ENCODE peak calls at places on chromosomes 7 and 10, in ten cellular contexts. One of them, this sample, is unnamed.

GRCh38 chr10:124301736-124302135 is 117.0 kb downstream of the OAT start:
- DNase-seq in neural crest cell: no peak
- DNase-seq in lower lobe of right lung: no peak
- DNase-seq in heart left ventricle: no peak
- DNase-seq in AG04450: no peak
- DNase-seq in lower leg skin: peak; percentile 78
- DNase-seq in body of pancreas: no peak
- DNase-seq in fibroblast of the aortic adventitia: no peak
- DNase-seq in progenitor cell of endocrine pancreas: no peak
- DNase-seq in stomach: no peak
- DNase-seq in this sample: no peak

GRCh38 chr7:120996333-120996982 is 7.9 kb downstream of the CPED1 start:
- DNase-seq in neural crest cell: no peak
- DNase-seq in lower lobe of right lung: peak; percentile 48
- DNase-seq in heart left ventricle: peak; percentile 89
- DNase-seq in AG04450: peak; percentile 81
- DNase-seq in lower leg skin: peak; percentile 87
- DNase-seq in body of pancreas: peak; percentile 65
- DNase-seq in fibroblast of the aortic adventitia: peak; percentile 93
- DNase-seq in progenitor cell of endocrine pancreas: no peak
- DNase-seq in stomach: peak; percentile 75
- DNase-seq in this sample: peak; percentile 93

GRCh38 chr10:6473901-6474370 is 106.1 kb downstream of the PRKCQ start:
- DNase-seq in neural crest cell: no peak
- DNase-seq in lower lobe of right lung: no peak
- DNase-seq in heart left ventricle: no peak
- DNase-seq in AG04450: no peak
- DNase-seq in lower leg skin: no peak
- DNase-seq in body of pancreas: no peak
- DNase-seq in fibroblast of the aortic adventitia: peak; percentile 5
- DNase-seq in progenitor cell of endocrine pancreas: no peak
- DNase-seq in stomach: no peak
- DNase-seq in this sample: peak; percentile 25

GRCh38 chr7:69598487-69599148 is 343 bp downstream of the AUTS2 start:
- DNase-seq in neural crest cell: no peak
- DNase-seq in lower lobe of right lung: no peak
- DNase-seq in heart left ventricle: peak; percentile 24
- DNase-seq in AG04450: no peak
- DNase-seq in lower leg skin: peak; percentile 88
- DNase-seq in body of pancreas: peak; percentile 11
- DNase-seq in fibroblast of the aortic adventitia: no peak
- DNase-seq in progenitor cell of endocrine pancreas: no peak
- DNase-seq in stomach: no peak
- DNase-seq in this sample: no peak

GRCh38 chr7:102916426-102916825 is 3.6 kb downstream of the LRRC17 start:
- DNase-seq in neural crest cell: no peak
- DNase-seq in lower lobe of right lung: no peak
- DNase-seq in heart left ventricle: no peak
- DNase-seq in AG04450: peak; percentile 36
- DNase-seq in lower leg skin: no peak
- DNase-seq in body of pancreas: no peak
- DNase-seq in fibroblast of the aortic adventitia: peak; percentile 87
- DNase-seq in progenitor cell of endocrine pancreas: no peak
- DNase-seq in stomach: no peak
- DNase-seq in this sample: peak; percentile 74

GRCh38 chr7:74294191-74294998 is 5.2 kb downstream of the CLIP2 start:
- DNase-seq in neural crest cell: no peak
- DNase-seq in lower lobe of right lung: no peak
- DNase-seq in heart left ventricle: peak; percentile 66
- DNase-seq in AG04450: no peak
- DNase-seq in lower leg skin: no peak
- DNase-seq in body of pancreas: peak; percentile 81
- DNase-seq in fibroblast of the aortic adventitia: peak; percentile 69
- DNase-seq in progenitor cell of endocrine pancreas: no peak
- DNase-seq in stomach: no peak
- DNase-seq in this sample: no peak

GRCh38 chr7:13920053-13920697 is 69.3 kb downstream of the ETV1 start:
- DNase-seq in neural crest cell: peak; percentile 65
- DNase-seq in lower lobe of right lung: no peak
- DNase-seq in heart left ventricle: peak; percentile 37
- DNase-seq in AG04450: peak; percentile 100
- DNase-seq in lower leg skin: no peak
- DNase-seq in body of pancreas: no peak
- DNase-seq in fibroblast of the aortic adventitia: peak; percentile 97
- DNase-seq in progenitor cell of endocrine pancreas: peak; percentile 43
- DNase-seq in stomach: no peak
- DNase-seq in this sample: peak; percentile 96

GRCh38 chr10:56360583-56360966 is 484 bp downstream of the ZWINT start:
- DNase-seq in neural crest cell: no peak
- DNase-seq in lower lobe of right lung: no peak
- DNase-seq in heart left ventricle: no peak
- DNase-seq in AG04450: no peak
- DNase-seq in lower leg skin: no peak
- DNase-seq in body of pancreas: no peak
- DNase-seq in fibroblast of the aortic adventitia: no peak
- DNase-seq in progenitor cell of endocrine pancreas: no peak
- DNase-seq in stomach: no peak
- DNase-seq in this sample: no peak

GRCh38 chr7:123548406-123548805 is 9.2 kb downstream of the NDUFA5 start:
- DNase-seq in neural crest cell: no peak
- DNase-seq in lower lobe of right lung: no peak
- DNase-seq in heart left ventricle: no peak
- DNase-seq in AG04450: no peak
- DNase-seq in lower leg skin: no peak
- DNase-seq in body of pancreas: no peak
- DNase-seq in fibroblast of the aortic adventitia: no peak
- DNase-seq in progenitor cell of endocrine pancreas: no peak
- DNase-seq in stomach: no peak
- DNase-seq in this sample: no peak

GRCh38 chr10:4885142-4885541 is 59.1 kb downstream of the AKR1E2 start:
- DNase-seq in neural crest cell: no peak
- DNase-seq in lower lobe of right lung: no peak
- DNase-seq in heart left ventricle: no peak
- DNase-seq in AG04450: no peak
- DNase-seq in lower leg skin: no peak
- DNase-seq in body of pancreas: no peak
- DNase-seq in fibroblast of the aortic adventitia: no peak
- DNase-seq in progenitor cell of endocrine pancreas: no peak
- DNase-seq in stomach: no peak
- DNase-seq in this sample: no peak

GRCh38 chr10:17669185-17669872 is 25.4 kb downstream of the STAM start:
- DNase-seq in neural crest cell: no peak
- DNase-seq in lower lobe of right lung: no peak
- DNase-seq in heart left ventricle: no peak
- DNase-seq in AG04450: no peak
- DNase-seq in lower leg skin: no peak
- DNase-seq in body of pancreas: no peak
- DNase-seq in fibroblast of the aortic adventitia: no peak
- DNase-seq in progenitor cell of endocrine pancreas: no peak
- DNase-seq in stomach: no peak
- DNase-seq in this sample: no peak

DNA sequence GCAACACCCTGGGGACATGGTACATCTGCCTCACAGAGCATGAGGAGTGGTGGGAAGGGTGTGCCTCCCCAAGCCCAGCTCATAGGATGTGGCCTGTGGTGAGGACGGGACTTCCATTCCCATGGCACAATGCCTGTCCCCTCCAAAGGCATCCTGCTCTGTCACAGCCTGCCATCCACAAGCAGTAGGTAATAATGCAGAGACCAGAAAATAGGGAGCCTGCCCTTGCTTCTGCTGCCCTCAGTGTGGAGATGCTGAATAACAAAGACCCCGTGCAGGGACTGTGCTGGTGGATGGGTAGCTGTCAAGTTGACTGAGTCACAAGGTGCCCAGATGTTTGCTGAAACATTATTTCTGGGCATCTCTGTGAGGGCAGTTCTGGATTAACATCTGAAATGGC is 199.9 kb upstream of the GRB10 start:
- DNase-seq in neural crest cell: no peak
- DNase-seq in lower lobe of right lung: no peak
- DNase-seq in heart left ventricle: no peak
- DNase-seq in AG04450: no peak
- DNase-seq in lower leg skin: no peak
- DNase-seq in body of pancreas: no peak
- DNase-seq in fibroblast of the aortic adventitia: no peak
- DNase-seq in progenitor cell of endocrine pancreas: no peak
- DNase-seq in stomach: no peak
- DNase-seq in this sample: no peak
- TF ChIP-seq CTCF in neural crest cell: peak; percentile 25
- TF ChIP-seq CTCF in lower lobe of right lung: no peak
- TF ChIP-seq CTCF in heart left ventricle: no peak
- TF ChIP-seq CTCF in AG04450: no peak
- TF ChIP-seq CTCF in lower leg skin: no peak
- TF ChIP-seq CTCF in body of pancreas: no peak
- TF ChIP-seq CTCF in fibroblast of the aortic adventitia: no peak
- TF ChIP-seq CTCF in progenitor cell of endocrine pancreas: peak; percentile 36
- TF ChIP-seq CTCF in stomach: no peak
- TF ChIP-seq CTCF in this sample: no peak

GRCh38 chr7:144885453-144885852 is 49.6 kb upstream of the TPK1 start:
- DNase-seq in neural crest cell: no peak
- DNase-seq in lower lobe of right lung: no peak
- DNase-seq in heart left ventricle: no peak
- DNase-seq in AG04450: no peak
- DNase-seq in lower leg skin: no peak
- DNase-seq in body of pancreas: no peak
- DNase-seq in fibroblast of the aortic adventitia: no peak
- DNase-seq in progenitor cell of endocrine pancreas: no peak
- DNase-seq in stomach: no peak
- DNase-seq in this sample: no peak
- TF ChIP-seq CTCF in neural crest cell: no peak
- TF ChIP-seq CTCF in lower lobe of right lung: no peak
- TF ChIP-seq CTCF in heart left ventricle: no peak
- TF ChIP-seq CTCF in AG04450: no peak
- TF ChIP-seq CTCF in lower leg skin: no peak
- TF ChIP-seq CTCF in body of pancreas: no peak
- TF ChIP-seq CTCF in fibroblast of the aortic adventitia: no peak
- TF ChIP-seq CTCF in progenitor cell of endocrine pancreas: no peak
- TF ChIP-seq CTCF in stomach: no peak
- TF ChIP-seq CTCF in this sample: no peak

GRCh38 chr7:64872809-64873500 is 30.1 kb upstream of the ZNF273 start:
- DNase-seq in neural crest cell: no peak
- DNase-seq in lower lobe of right lung: no peak
- DNase-seq in heart left ventricle: no peak
- DNase-seq in AG04450: no peak
- DNase-seq in lower leg skin: peak; percentile 58
- DNase-seq in body of pancreas: no peak
- DNase-seq in fibroblast of the aortic adventitia: no peak
- DNase-seq in progenitor cell of endocrine pancreas: no peak
- DNase-seq in stomach: peak; percentile 1
- DNase-seq in this sample: no peak
- TF ChIP-seq CTCF in neural crest cell: no peak
- TF ChIP-seq CTCF in lower lobe of right lung: no peak
- TF ChIP-seq CTCF in heart left ventricle: no peak
- TF ChIP-seq CTCF in AG04450: no peak
- TF ChIP-seq CTCF in lower leg skin: no peak
- TF ChIP-seq CTCF in body of pancreas: no peak
- TF ChIP-seq CTCF in fibroblast of the aortic adventitia: no peak
- TF ChIP-seq CTCF in progenitor cell of endocrine pancreas: no peak
- TF ChIP-seq CTCF in stomach: no peak
- TF ChIP-seq CTCF in this sample: no peak

GRCh38 chr7:28955723-28956607 is 2.2 kb downstream of the TRIL start:
- DNase-seq in neural crest cell: peak; percentile 70
- DNase-seq in lower lobe of right lung: peak; percentile 90
- DNase-seq in heart left ventricle: peak; percentile 80
- DNase-seq in AG04450: no peak
- DNase-seq in lower leg skin: peak; percentile 94
- DNase-seq in body of pancreas: peak; percentile 92
- DNase-seq in fibroblast of the aortic adventitia: peak; percentile 22
- DNase-seq in progenitor cell of endocrine pancreas: peak; percentile 72
- DNase-seq in stomach: peak; percentile 91
- DNase-seq in this sample: peak; percentile 50
- TF ChIP-seq CTCF in neural crest cell: peak; percentile 69
- TF ChIP-seq CTCF in lower lobe of right lung: peak; percentile 61
- TF ChIP-seq CTCF in heart left ventricle: peak; percentile 49
- TF ChIP-seq CTCF in AG04450: peak; percentile 46
- TF ChIP-seq CTCF in lower leg skin: no peak
- TF ChIP-seq CTCF in body of pancreas: peak; percentile 66
- TF ChIP-seq CTCF in fibroblast of the aortic adventitia: peak; percentile 52
- TF ChIP-seq CTCF in progenitor cell of endocrine pancreas: peak; percentile 72
- TF ChIP-seq CTCF in stomach: peak; percentile 59
- TF ChIP-seq CTCF in this sample: peak; percentile 53

DNA sequence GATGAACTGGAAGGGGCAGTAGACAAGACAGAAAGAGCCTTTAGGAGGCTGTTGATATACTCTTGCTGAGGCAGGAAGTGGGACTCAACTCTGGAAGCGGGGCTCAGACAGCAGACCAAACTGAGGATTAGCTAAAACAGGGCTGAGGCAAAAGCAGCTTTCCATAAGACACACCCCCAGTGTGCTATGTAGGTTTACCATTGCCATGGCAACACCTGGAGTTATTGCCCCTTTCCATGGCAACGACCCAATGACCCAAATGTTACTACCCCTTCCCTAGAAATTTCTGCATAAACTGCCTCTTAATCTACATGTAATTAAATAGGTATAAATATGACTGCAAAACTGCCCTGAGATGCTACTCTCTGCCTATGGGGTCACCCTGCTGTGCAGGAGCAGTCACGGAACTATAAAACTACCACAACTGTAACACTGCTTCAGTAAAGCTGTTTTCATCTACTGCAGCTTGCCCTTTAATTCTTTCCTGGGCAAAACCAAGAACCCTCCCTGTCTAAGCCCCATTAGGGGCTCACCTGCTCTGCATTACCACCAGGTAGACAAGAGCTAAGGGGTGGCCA is 348.4 kb upstream of the PODXL start:
- DNase-seq in neural crest cell: no peak
- DNase-seq in lower lobe of right lung: no peak
- DNase-seq in heart left ventricle: no peak
- DNase-seq in AG04450: no peak
- DNase-seq in lower leg skin: no peak
- DNase-seq in body of pancreas: no peak
- DNase-seq in fibroblast of the aortic adventitia: no peak
- DNase-seq in progenitor cell of endocrine pancreas: no peak
- DNase-seq in stomach: no peak
- DNase-seq in this sample: no peak
- TF ChIP-seq CTCF in neural crest cell: no peak
- TF ChIP-seq CTCF in lower lobe of right lung: no peak
- TF ChIP-seq CTCF in heart left ventricle: no peak
- TF ChIP-seq CTCF in AG04450: no peak
- TF ChIP-seq CTCF in lower leg skin: no peak
- TF ChIP-seq CTCF in body of pancreas: no peak
- TF ChIP-seq CTCF in fibroblast of the aortic adventitia: no peak
- TF ChIP-seq CTCF in progenitor cell of endocrine pancreas: no peak
- TF ChIP-seq CTCF in stomach: no peak
- TF ChIP-seq CTCF in this sample: no peak

DNA sequence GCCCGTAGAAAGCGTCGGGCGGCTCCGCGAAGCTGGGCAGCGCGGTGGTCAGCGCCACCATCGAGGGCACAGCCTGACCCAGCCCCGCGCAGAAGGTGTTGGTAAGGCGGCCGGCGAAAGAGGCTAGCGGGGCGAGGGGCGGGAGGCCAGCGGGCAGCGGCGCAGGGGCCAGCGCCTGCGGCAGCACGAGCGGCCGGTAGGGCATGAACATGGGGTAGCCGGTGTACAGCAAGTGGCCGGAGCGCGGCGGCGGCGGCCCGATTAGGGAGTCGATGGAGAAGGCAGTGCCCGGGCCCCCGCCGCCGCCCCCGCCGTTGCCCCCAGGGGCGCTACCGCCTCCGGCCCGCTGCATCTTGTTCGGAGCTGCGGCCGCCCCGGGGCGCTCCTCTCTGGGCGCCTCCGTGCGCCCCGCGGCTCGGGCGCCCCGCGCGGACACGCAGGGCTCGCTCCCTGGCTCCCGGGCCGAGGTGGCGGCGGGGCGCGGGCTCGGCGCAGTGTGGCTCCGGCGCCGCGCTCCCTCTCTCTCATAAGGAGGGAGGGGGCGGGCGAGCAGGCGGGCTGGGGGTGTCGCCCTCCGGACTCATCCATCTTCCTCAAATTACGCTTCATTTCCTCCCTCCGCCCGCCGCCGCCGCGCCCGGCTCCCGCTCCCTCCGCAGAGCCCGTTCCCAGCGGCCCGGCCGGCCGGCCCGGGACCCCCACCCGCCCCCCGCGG is at the start of gene GBX1:
- DNase-seq in neural crest cell: peak; percentile 41
- DNase-seq in lower lobe of right lung: peak; percentile 52
- DNase-seq in heart left ventricle: no peak
- DNase-seq in AG04450: no peak
- DNase-seq in lower leg skin: no peak
- DNase-seq in body of pancreas: no peak
- DNase-seq in fibroblast of the aortic adventitia: no peak
- DNase-seq in progenitor cell of endocrine pancreas: peak; percentile 63
- DNase-seq in stomach: peak; percentile 20
- DNase-seq in this sample: no peak
- TF ChIP-seq CTCF in neural crest cell: peak; percentile 56
- TF ChIP-seq CTCF in lower lobe of right lung: peak; percentile 13
- TF ChIP-seq CTCF in heart left ventricle: no peak
- TF ChIP-seq CTCF in AG04450: no peak
- TF ChIP-seq CTCF in lower leg skin: no peak
- TF ChIP-seq CTCF in body of pancreas: no peak
- TF ChIP-seq CTCF in fibroblast of the aortic adventitia: no peak
- TF ChIP-seq CTCF in progenitor cell of endocrine pancreas: peak; percentile 58
- TF ChIP-seq CTCF in stomach: no peak
- TF ChIP-seq CTCF in this sample: no peak